ENCODE peak calls at places on chromosomes 2 and 18, in five cellular contexts. O is HCT116, R is pancreas, Q is heart left ventricle, P is IMR-90. K is an unnamed sample.

GRCh38 chr2:39516347-39517101 is 79.4 kb upstream of the MAP4K3 start:
- DNase-seq in Q (peak; percentile 63), O (no peak), P (peak; percentile 58), R (peak; percentile 45), K (no peak)

GRCh38 chr2:173715483-173715882 is 249.7 kb downstream of the SP3 start:
- DNase-seq in R (no peak), O (no peak), Q (no peak), P (no peak), K (peak; percentile 31)

GRCh38 chr2:85889648-85890281 is 975 bp upstream of the ST3GAL5 start:
- DNase-seq in Q (no peak), O (no peak), P (no peak), R (peak; percentile 46), K (no peak)

GRCh38 chr2:156083707-156084494 is 248.6 kb downstream of the NR4A2 start:
- DNase-seq in P (no peak), O (peak; percentile 54), R (no peak), Q (no peak), K (no peak)

GRCh38 chr2:128612628-128613027 is 294.0 kb upstream of the HS6ST1 start:
- DNase-seq in O (no peak), Q (no peak), R (no peak), P (no peak), K (no peak)

GRCh38 chr2:15941970-15942710 is 1.8 kb downstream of the MYCN start:
- DNase-seq in Q (peak; percentile 31), R (peak; percentile 13), O (no peak), P (no peak), K (no peak)

GRCh38 chr2:111711270-111711669 is 172.7 kb downstream of the ANAPC1 start:
- DNase-seq in Q (no peak), P (no peak), R (no peak), O (no peak), K (no peak)

GRCh38 chr2:199460808-199461454 is 3.2 kb upstream of the SATB2 start:
- DNase-seq in O (no peak), R (no peak), Q (no peak), P (no peak), K (no peak)

GRCh38 chr2:240387669-240388358 is 47.6 kb upstream of the GPC1 start:
- DNase-seq in R (no peak), Q (peak; percentile 74), P (peak; percentile 98), O (peak; percentile 65), K (peak; percentile 81)

GRCh38 chr18:9612215-9612830 is 2.0 kb downstream of the PPP4R1 start:
- DNase-seq in P (peak; percentile 58), O (peak; percentile 60), Q (peak; percentile 18), R (peak; percentile 45), K (peak; percentile 76)

GRCh38 chr2:127107622-127107999 is 657 bp upstream of the BIN1 start:
- DNase-seq in R (no peak), P (no peak), Q (no peak), O (peak; percentile 33), K (no peak)

GRCh38 chr18:59910967-59911366 is 11.2 kb downstream of the PMAIP1 start:
- DNase-seq in Q (no peak), P (peak; percentile 73), R (no peak), O (no peak), K (no peak)

GRCh38 chr2:199458017-199458805 is 472 bp upstream of the SATB2 start:
- DNase-seq in R (no peak), Q (no peak), P (no peak), O (peak; percentile 22), K (peak; percentile 38)

GRCh38 chr2:1837458-1837857 is 93.1 kb upstream of the PXDN start:
- DNase-seq in O (no peak), R (no peak), P (no peak), Q (no peak), K (no peak)

GRCh38 chr2:20241973-20242726 is 17.2 kb upstream of the SDC1 start:
- DNase-seq in O (no peak), R (no peak), Q (no peak), P (no peak), K (no peak)

GRCh38 chr18:76056467-76057194 is 438.4 kb downstream of the ZNF516 start:
- DNase-seq in O (no peak), Q (no peak), R (no peak), P (no peak), K (no peak)

GRCh38 chr2:45220227-45220626 is 211.0 kb upstream of the SIX2 start:
- DNase-seq in P (no peak), O (no peak), Q (no peak), R (no peak), K (no peak)

GRCh38 chr2:96514521-96514920 is 9.4 kb upstream of the NEURL3 start:
- DNase-seq in R (peak; percentile 0), O (no peak), Q (no peak), P (no peak), K (peak; percentile 62)

GRCh38 chr18:60452424-60452823 is 79.8 kb upstream of the MC4R start:
- DNase-seq in O (no peak), Q (no peak), P (peak; percentile 3), R (no peak), K (peak; percentile 2)

GRCh38 chr2:25347846-25348245 is 6.1 kb upstream of the DNMT3A start:
- DNase-seq in O (no peak), Q (no peak), R (no peak), P (peak; percentile 73), K (no peak)

GRCh38 chr2:46171441-46171953 is 125.7 kb upstream of the EPAS1 start:
- DNase-seq in R (no peak), O (peak; percentile 24), Q (no peak), P (peak; percentile 95), K (peak; percentile 72)

GRCh38 chr2:230687498-230687897 is 25.1 kb upstream of the CAB39 start:
- DNase-seq in O (peak; percentile 64), P (peak; percentile 72), Q (no peak), R (no peak), K (peak; percentile 57)

GRCh38 chr2:193695367-193695766 is 1500.6 kb upstream of the TMEFF2 start:
- DNase-seq in P (no peak), Q (no peak), R (no peak), O (peak; percentile 22), K (peak; percentile 8)

GRCh38 chr2:220215785-220216184 is 588.4 kb downstream of the SLC4A3 start:
- DNase-seq in O (no peak), R (no peak), Q (no peak), P (no peak), K (no peak)

GRCh38 chr2:131112477-131113027 is 7.4 kb downstream of the PLEKHB2 start:
- DNase-seq in P (peak; percentile 26), Q (no peak), R (no peak), O (no peak), K (no peak)

GRCh38 chr18:77133051-77133919 is 702 bp upstream of the MBP start:
- DNase-seq in R (peak; percentile 68), O (no peak), Q (peak; percentile 30), P (no peak), K (no peak)
- H3K27ac ChIP-seq in R (peak overlapping the region; percentile 94), O (peak overlapping the region; percentile 90), Q (peak overlapping the region; percentile 81), P (no peak overlapping the region), K (peak overlapping the region; percentile 62)

GRCh38 chr2:191155608-191156071 is 4.8 kb upstream of the STAT4 start:
- DNase-seq in P (peak; percentile 70), Q (no peak), O (peak; percentile 42), R (no peak), K (peak; percentile 58)
- TF ChIP-seq CTCF in P (peak; percentile 69), Q (peak; percentile 40), O (peak; percentile 76), R (peak; percentile 22), K (peak; percentile 66)

DNA sequence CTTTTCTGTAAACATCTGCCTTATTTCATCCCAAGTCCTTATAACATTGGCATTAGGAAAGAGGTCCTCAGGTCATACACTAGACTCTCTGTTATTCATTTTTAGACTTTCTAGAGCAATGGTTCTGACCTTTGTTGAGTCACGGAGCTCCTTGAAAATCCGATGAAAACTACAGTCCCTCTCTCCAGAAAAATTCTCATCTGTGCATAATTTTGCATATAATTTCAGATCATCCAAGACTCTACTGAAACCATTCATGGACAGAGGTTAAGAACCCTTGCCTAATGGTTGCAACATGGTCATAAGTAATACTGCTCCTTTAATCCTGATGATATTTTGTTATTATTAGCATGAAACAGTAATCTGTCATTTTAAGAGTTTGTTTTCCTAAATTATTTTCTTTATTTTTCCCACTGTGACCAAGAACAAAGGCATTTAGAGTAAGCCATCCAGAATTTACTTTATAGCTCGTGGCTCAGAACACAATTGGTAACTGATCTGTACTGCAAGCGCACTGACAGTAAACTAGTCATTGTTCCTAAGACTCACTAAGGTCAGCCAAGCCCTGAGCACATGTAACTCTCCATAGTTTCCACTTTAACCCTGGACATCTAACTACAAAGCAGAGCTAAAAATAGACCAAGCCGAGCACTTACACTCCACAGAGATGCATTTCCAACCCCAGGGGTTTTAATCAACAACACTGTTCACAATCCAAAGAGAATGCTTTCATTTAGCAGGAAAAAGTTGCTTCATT is 8.4 kb downstream of the MYOM1 start:
- DNase-seq in P (peak; percentile 6), R (no peak), O (no peak), Q (no peak), K (no peak)
- H3K27ac ChIP-seq in P (no peak overlapping the region), R (no peak overlapping the region), O (no peak overlapping the region), Q (peak overlapping the region; percentile 64), K (no peak overlapping the region)

GRCh38 chr18:24731158-24731557 is 270.7 kb downstream of the HRH4 start:
- DNase-seq in P (no peak), R (no peak), O (no peak), Q (no peak), K (no peak)

GRCh38 chr18:24736686-24737085 is 276.2 kb downstream of the HRH4 start:
- DNase-seq in O (no peak), R (no peak), P (no peak), Q (no peak), K (no peak)

GRCh38 chr18:24735504-24736243 is 275.2 kb downstream of the HRH4 start:
- DNase-seq in Q (no peak), P (no peak), O (no peak), R (no peak), K (no peak)

GRCh38 chr18:24731981-24732380 is 271.5 kb downstream of the HRH4 start:
- DNase-seq in P (peak; percentile 39), O (no peak), R (no peak), Q (no peak), K (peak; percentile 20)

GRCh38 chr18:24734058-24734457 is 273.6 kb downstream of the HRH4 start:
- DNase-seq in P (no peak), O (no peak), R (no peak), Q (no peak), K (no peak)
- TF ChIP-seq CTCF in P (peak; percentile 16), O (peak; percentile 46), R (no peak), Q (peak; percentile 25), K (no peak)

GRCh38 chr18:35334821-35335220 is 9.4 kb downstream of the ZNF24 start:
- DNase-seq in P (peak; percentile 65), R (no peak), O (no peak), Q (no peak), K (no peak)
- H3K27ac ChIP-seq in P (no peak overlapping the region), R (no peak overlapping the region), O (no peak overlapping the region), Q (no peak overlapping the region), K (no peak overlapping the region)

GRCh38 chr18:23365602-23366001 is 87.5 kb upstream of the RIOK3 start:
- DNase-seq in O (no peak), Q (no peak), P (peak; percentile 67), R (no peak), K (no peak)
- TF ChIP-seq CTCF in O (no peak), Q (no peak), P (no peak), R (no peak), K (no peak)

DNA sequence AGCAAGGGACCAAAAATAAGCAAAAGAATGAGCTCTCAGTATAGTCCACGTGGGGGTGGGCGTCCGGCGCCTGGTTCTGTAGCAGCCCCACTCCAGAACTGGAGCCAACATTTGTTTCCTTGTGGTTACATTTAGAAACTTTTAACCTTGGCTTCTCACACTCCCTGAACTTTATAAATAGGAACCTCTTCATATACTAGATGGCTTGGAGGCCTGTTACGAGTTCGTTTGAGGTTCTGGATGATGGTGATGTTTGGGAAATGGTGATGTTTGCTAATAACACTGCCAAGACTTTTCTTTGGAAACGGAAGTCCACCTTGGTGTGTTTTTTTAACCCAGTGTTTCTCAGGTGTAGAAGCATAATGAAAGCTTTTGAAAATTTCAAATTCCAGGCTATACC is 136.5 kb downstream of the FMNL2 start:
- DNase-seq in P (no peak), O (no peak), Q (no peak), R (no peak), K (no peak)
- H3K27ac ChIP-seq in P (no peak overlapping the region), O (no peak overlapping the region), Q (peak overlapping the region; percentile 17), R (no peak overlapping the region), K (no peak overlapping the region)

K was measured in RWPE1.